ENCODE peak calls at places on chromosomes 7 and 10, in eight cellular contexts. One of them, this sample, is unnamed. For H3K4me1, the result is how much of the 10 kb centered on the place peaks cover.

GRCh38 chr10:127041561-127041960 is 136.3 kb downstream of the DOCK1 start:
- DNase-seq in heart right ventricle: no peak
- DNase-seq in tibial artery: no peak
- DNase-seq in body of pancreas: no peak
- DNase-seq in cardiac muscle cell: peak
- DNase-seq in testis: peak
- DNase-seq in HepG2: no peak
- DNase-seq in endodermal cell: no peak
- DNase-seq in this sample: no peak

GRCh38 chr10:132889091-132889490 is 53.3 kb downstream of the CFAP46 start:
- DNase-seq in endodermal cell: no peak
- DNase-seq in HepG2: no peak
- DNase-seq in testis: no peak
- DNase-seq in tibial artery: peak
- DNase-seq in body of pancreas: peak
- DNase-seq in cardiac muscle cell: no peak
- DNase-seq in heart right ventricle: peak
- DNase-seq in this sample: peak

GRCh38 chr7:66100408-66101050 is 14.1 kb upstream of the CRCP start:
- DNase-seq in testis: no peak
- DNase-seq in HepG2: no peak
- DNase-seq in cardiac muscle cell: no peak
- DNase-seq in tibial artery: no peak
- DNase-seq in endodermal cell: no peak
- DNase-seq in body of pancreas: no peak
- DNase-seq in heart right ventricle: no peak
- DNase-seq in this sample: no peak

GRCh38 chr7:30142710-30143109 is 7.9 kb downstream of the MTURN start:
- DNase-seq in endodermal cell: no peak
- DNase-seq in heart right ventricle: no peak
- DNase-seq in body of pancreas: peak
- DNase-seq in HepG2: peak
- DNase-seq in cardiac muscle cell: peak
- DNase-seq in tibial artery: peak
- DNase-seq in testis: no peak
- DNase-seq in this sample: no peak

GRCh38 chr7:71384094-71384493 is 252.2 kb downstream of the GALNT17 start:
- DNase-seq in endodermal cell: peak
- DNase-seq in testis: no peak
- DNase-seq in tibial artery: no peak
- DNase-seq in heart right ventricle: no peak
- DNase-seq in cardiac muscle cell: no peak
- DNase-seq in body of pancreas: no peak
- DNase-seq in HepG2: no peak
- DNase-seq in this sample: no peak

GRCh38 chr7:148042935-148043334 is 547.6 kb upstream of the C7orf33 start:
- DNase-seq in tibial artery: no peak
- DNase-seq in body of pancreas: no peak
- DNase-seq in HepG2: no peak
- DNase-seq in testis: no peak
- DNase-seq in heart right ventricle: no peak
- DNase-seq in cardiac muscle cell: no peak
- DNase-seq in endodermal cell: no peak
- DNase-seq in this sample: no peak

GRCh38 chr10:114624941-114625780 is 32.9 kb downstream of the ABLIM1 start:
- DNase-seq in cardiac muscle cell: no peak
- DNase-seq in body of pancreas: no peak
- DNase-seq in tibial artery: no peak
- DNase-seq in endodermal cell: no peak
- DNase-seq in HepG2: peak
- DNase-seq in testis: no peak
- DNase-seq in heart right ventricle: no peak
- DNase-seq in this sample: no peak

GRCh38 chr10:96720422-96721206 is at the start of gene PIK3AP1:
- DNase-seq in HepG2: no peak
- DNase-seq in testis: peak
- DNase-seq in endodermal cell: peak
- DNase-seq in body of pancreas: peak
- DNase-seq in cardiac muscle cell: peak
- DNase-seq in tibial artery: peak
- DNase-seq in heart right ventricle: peak
- DNase-seq in this sample: peak

GRCh38 chr10:4403638-4404252 is 422.3 kb upstream of the AKR1E2 start:
- DNase-seq in HepG2: no peak
- DNase-seq in cardiac muscle cell: no peak
- DNase-seq in tibial artery: no peak
- DNase-seq in heart right ventricle: no peak
- DNase-seq in testis: peak
- DNase-seq in endodermal cell: no peak
- DNase-seq in body of pancreas: no peak
- DNase-seq in this sample: no peak

GRCh38 chr7:92988941-92989540 is 128.7 kb downstream of the SAMD9 start:
- DNase-seq in tibial artery: no peak
- DNase-seq in cardiac muscle cell: no peak
- DNase-seq in testis: no peak
- DNase-seq in body of pancreas: no peak
- DNase-seq in heart right ventricle: no peak
- DNase-seq in HepG2: no peak
- DNase-seq in endodermal cell: no peak
- DNase-seq in this sample: no peak

GRCh38 chr7:50954716-50955115 is 172.0 kb upstream of the GRB10 start:
- DNase-seq in tibial artery: no peak
- DNase-seq in HepG2: no peak
- DNase-seq in heart right ventricle: no peak
- DNase-seq in cardiac muscle cell: peak
- DNase-seq in body of pancreas: no peak
- DNase-seq in endodermal cell: no peak
- DNase-seq in testis: no peak
- DNase-seq in this sample: no peak

GRCh38 chr10:61642692-61643091 is 20.0 kb upstream of the CABCOCO1 start:
- DNase-seq in heart right ventricle: no peak
- DNase-seq in tibial artery: no peak
- DNase-seq in cardiac muscle cell: peak
- DNase-seq in body of pancreas: no peak
- DNase-seq in endodermal cell: no peak
- DNase-seq in HepG2: no peak
- DNase-seq in testis: no peak
- DNase-seq in this sample: no peak

GRCh38 chr10:25059990-25060389 is 43.6 kb downstream of the THNSL1 start:
- DNase-seq in cardiac muscle cell: peak
- DNase-seq in body of pancreas: peak
- DNase-seq in heart right ventricle: peak
- DNase-seq in testis: peak
- DNase-seq in HepG2: peak
- DNase-seq in endodermal cell: peak
- DNase-seq in tibial artery: peak
- DNase-seq in this sample: peak

GRCh38 chr7:37893359-37893758 is 23.3 kb downstream of the SFRP4 start:
- DNase-seq in HepG2: no peak
- DNase-seq in cardiac muscle cell: no peak
- DNase-seq in body of pancreas: no peak
- DNase-seq in testis: no peak
- DNase-seq in tibial artery: no peak
- DNase-seq in heart right ventricle: no peak
- DNase-seq in endodermal cell: no peak
- DNase-seq in this sample: no peak
- TF ChIP-seq CTCF in HepG2: no peak
- TF ChIP-seq CTCF in cardiac muscle cell: no peak
- TF ChIP-seq CTCF in body of pancreas: no peak
- TF ChIP-seq CTCF in testis: no peak
- TF ChIP-seq CTCF in tibial artery: no peak
- TF ChIP-seq CTCF in heart right ventricle: no peak
- TF ChIP-seq CTCF in endodermal cell: no peak
- TF ChIP-seq CTCF in this sample: no peak

DNA sequence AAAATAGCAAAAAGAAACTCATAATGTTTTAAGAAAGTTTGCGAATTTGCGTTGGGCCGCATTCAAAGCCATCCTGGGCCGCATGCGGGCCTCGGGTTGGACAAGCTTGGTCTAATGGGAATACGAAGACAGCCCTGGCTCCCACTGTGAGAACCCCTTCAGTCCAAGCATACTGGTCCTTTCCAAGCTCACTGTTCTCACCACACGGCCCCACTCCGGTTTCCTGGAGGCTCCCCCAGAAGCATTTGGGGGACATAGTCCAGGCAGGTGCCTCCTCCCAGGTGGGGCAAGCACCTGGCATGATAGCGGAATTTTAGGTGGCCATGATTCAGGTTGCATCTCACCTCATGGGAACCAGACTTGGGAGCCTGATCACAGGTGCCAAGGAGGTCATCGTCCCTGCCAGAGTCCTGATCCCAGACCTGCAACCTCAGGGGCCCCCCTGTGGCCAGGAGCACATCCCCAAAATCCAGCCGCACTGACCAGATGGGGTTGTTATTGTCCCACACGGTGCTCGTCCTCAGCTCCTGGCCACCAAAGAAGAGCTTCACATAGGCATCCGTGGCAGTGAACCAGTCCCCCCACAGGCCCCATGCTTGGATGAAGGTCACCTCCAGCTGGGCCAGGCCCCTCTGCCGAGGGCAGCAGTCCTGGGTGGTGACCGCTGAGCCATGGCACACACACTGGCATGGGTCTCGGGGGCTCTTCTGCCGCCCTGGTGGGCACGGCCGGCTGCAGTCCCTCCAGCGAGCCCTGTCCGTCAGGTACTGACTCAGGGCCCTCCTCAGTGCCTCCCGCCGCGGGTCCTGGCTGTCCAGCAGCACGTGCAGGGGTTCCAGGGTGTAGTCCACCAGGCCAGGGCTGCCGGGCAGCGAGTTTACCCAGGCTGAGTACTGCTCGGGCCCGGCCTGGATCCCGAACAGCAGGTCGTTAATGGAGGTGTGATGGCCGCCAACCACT is 4.4 kb downstream of the PRF1 start:
- DNase-seq in heart right ventricle: no peak
- DNase-seq in cardiac muscle cell: no peak
- DNase-seq in body of pancreas: no peak
- DNase-seq in tibial artery: no peak
- DNase-seq in endodermal cell: no peak
- DNase-seq in testis: no peak
- DNase-seq in HepG2: no peak
- DNase-seq in this sample: peak
- H3K4me1 ChIP-seq in heart right ventricle: under half
- H3K4me1 ChIP-seq in cardiac muscle cell: under half
- H3K4me1 ChIP-seq in body of pancreas: under half
- H3K4me1 ChIP-seq in tibial artery: under half
- H3K4me1 ChIP-seq in endodermal cell: under half
- H3K4me1 ChIP-seq in testis: under half
- H3K4me1 ChIP-seq in HepG2: under half
- H3K4me1 ChIP-seq in this sample: under half

GRCh38 chr10:33117816-33118215 is 159.8 kb upstream of the ITGB1 start:
- DNase-seq in endodermal cell: no peak
- DNase-seq in HepG2: no peak
- DNase-seq in testis: no peak
- DNase-seq in body of pancreas: no peak
- DNase-seq in heart right ventricle: no peak
- DNase-seq in tibial artery: no peak
- DNase-seq in cardiac muscle cell: no peak
- DNase-seq in this sample: no peak
- H3K4me3 ChIP-seq in endodermal cell: no peak
- H3K4me3 ChIP-seq in HepG2: no peak
- H3K4me3 ChIP-seq in testis: no peak
- H3K4me3 ChIP-seq in body of pancreas: no peak
- H3K4me3 ChIP-seq in heart right ventricle: no peak
- H3K4me3 ChIP-seq in tibial artery: no peak
- H3K4me3 ChIP-seq in cardiac muscle cell: no peak
- H3K4me3 ChIP-seq in this sample: no peak

GRCh38 chr10:109062371-109062770 is 860.9 kb downstream of the XPNPEP1 start:
- DNase-seq in tibial artery: no peak
- DNase-seq in testis: no peak
- DNase-seq in endodermal cell: no peak
- DNase-seq in heart right ventricle: no peak
- DNase-seq in body of pancreas: no peak
- DNase-seq in cardiac muscle cell: peak
- DNase-seq in HepG2: no peak
- DNase-seq in this sample: no peak
- TF ChIP-seq CTCF in tibial artery: no peak
- TF ChIP-seq CTCF in testis: no peak
- TF ChIP-seq CTCF in endodermal cell: no peak
- TF ChIP-seq CTCF in heart right ventricle: no peak
- TF ChIP-seq CTCF in body of pancreas: no peak
- TF ChIP-seq CTCF in cardiac muscle cell: no peak
- TF ChIP-seq CTCF in HepG2: no peak
- TF ChIP-seq CTCF in this sample: no peak

DNA sequence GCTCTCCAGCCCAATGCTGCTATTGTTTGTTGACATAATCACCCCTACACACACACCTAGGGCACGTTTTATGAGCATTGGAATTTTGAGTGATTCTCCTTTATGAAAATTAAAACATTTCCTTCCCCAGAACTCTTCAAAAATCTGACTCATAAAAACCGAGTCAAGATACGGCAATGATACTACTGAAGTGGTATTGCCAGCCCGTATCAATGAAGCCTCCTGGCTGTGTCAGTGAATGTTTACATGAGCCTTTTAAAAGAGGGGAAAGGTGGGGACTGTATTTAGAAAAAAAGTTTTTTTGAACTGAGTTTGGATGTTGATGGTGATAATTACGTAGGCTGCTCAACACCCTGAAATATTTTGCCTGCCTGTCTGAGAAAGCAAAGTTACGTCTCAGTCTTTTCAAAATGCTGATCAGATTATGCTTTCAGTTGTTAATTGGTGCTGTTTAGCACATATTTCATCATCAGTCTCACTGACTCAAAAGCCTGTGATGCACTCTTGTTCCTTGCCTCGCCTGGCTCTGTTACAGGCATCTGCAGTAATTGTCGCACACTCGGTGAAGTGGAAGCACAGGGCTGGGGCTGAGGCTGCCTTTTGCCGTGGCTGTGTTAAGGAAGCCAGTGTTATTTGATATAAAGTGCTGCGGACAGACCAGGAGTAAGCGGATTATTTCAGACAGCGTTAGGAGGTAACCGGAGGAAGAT is 157.4 kb upstream of the TCF7L2 start:
- DNase-seq in heart right ventricle: peak
- DNase-seq in testis: peak
- DNase-seq in tibial artery: peak
- DNase-seq in endodermal cell: no peak
- DNase-seq in body of pancreas: peak
- DNase-seq in cardiac muscle cell: peak
- DNase-seq in HepG2: no peak
- DNase-seq in this sample: no peak
- H3K4me1 ChIP-seq in heart right ventricle: under half
- H3K4me1 ChIP-seq in testis: under half
- H3K4me1 ChIP-seq in tibial artery: under half
- H3K4me1 ChIP-seq in endodermal cell: under half
- H3K4me1 ChIP-seq in body of pancreas: under half
- H3K4me1 ChIP-seq in cardiac muscle cell: under half
- H3K4me1 ChIP-seq in HepG2: under half
- H3K4me1 ChIP-seq in this sample: under half

DNA sequence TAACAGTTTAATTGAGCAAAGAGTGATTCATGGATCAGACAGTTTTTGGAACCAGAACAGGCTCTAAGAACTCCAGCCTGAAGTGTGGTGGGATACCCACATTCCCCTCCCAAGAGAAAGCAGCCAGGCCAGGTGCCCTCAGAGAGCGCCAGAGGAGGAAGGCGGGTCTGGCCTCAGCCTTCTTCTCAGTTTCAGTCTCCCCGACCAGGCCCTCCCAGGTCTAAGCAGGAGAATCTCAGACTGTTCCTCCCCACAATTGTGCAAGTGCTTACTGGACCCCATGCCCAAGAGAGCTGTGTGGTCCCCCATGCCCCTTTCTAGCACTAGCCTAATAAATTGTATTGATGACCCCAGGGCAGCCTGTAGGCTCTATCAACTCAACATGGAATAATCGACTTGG is 25.6 kb downstream of the PPIF start:
- DNase-seq in heart right ventricle: no peak
- DNase-seq in body of pancreas: no peak
- DNase-seq in endodermal cell: no peak
- DNase-seq in testis: peak
- DNase-seq in HepG2: no peak
- DNase-seq in cardiac muscle cell: no peak
- DNase-seq in tibial artery: no peak
- DNase-seq in this sample: no peak
- H3K4me3 ChIP-seq in heart right ventricle: no peak
- H3K4me3 ChIP-seq in body of pancreas: no peak
- H3K4me3 ChIP-seq in endodermal cell: no peak
- H3K4me3 ChIP-seq in testis: no peak
- H3K4me3 ChIP-seq in HepG2: no peak
- H3K4me3 ChIP-seq in cardiac muscle cell: no peak
- H3K4me3 ChIP-seq in tibial artery: no peak
- H3K4me3 ChIP-seq in this sample: no peak

This sample was measured in Caco-2.